ENCODE peak calls at places on chromosomes 2 and 18, in four cellular contexts. Z is NCI-H1436; O is activated naive CD8-positive, alpha-beta T cell treated with anti-CD3 and anti-CD28 coated beads, Interleukin-2, amount 50 U/mL, for 24 hours; G is stimulated activated CD4-positive, alpha-beta T cell treated with anti-CD3 and anti-CD28 coated beads, Interleukin-4, amount 100 ng/mL, for 4 hours. B is an unnamed sample.

GRCh38 chr18:56333146-56333545 is 305.2 kb downstream of the TXNL1 start:
- DNase-seq in Z (no peak), O (no peak), G (no peak), B (no peak)

GRCh38 chr2:216319771-216320170 is 52.5 kb downstream of the MARCHF4 start:
- DNase-seq in Z (no peak), O (no peak), G (no peak), B (no peak)

GRCh38 chr2:84697895-84698294 is 181.6 kb downstream of the DNAH6 start:
- DNase-seq in Z (no peak), O (no peak), G (no peak), B (no peak)

GRCh38 chr2:37156857-37157714 is at the start of gene EIF2AK2:
- DNase-seq in Z (peak), O (peak), G (peak), B (peak)

GRCh38 chr2:174663572-174663971 is 66.0 kb upstream of the WIPF1 start:
- DNase-seq in Z (no peak), O (no peak), G (no peak), B (no peak)

GRCh38 chr2:15674637-15675455 is 83.2 kb downstream of the DDX1 start:
- DNase-seq in Z (no peak), O (no peak), G (no peak), B (no peak)

GRCh38 chr2:240499309-240500301 is 58.2 kb downstream of the ANKMY1 start:
- DNase-seq in Z (no peak), O (no peak), G (no peak), B (peak)

GRCh38 chr2:203687161-203687560 is 19.3 kb upstream of the CD28 start:
- DNase-seq in Z (no peak), O (no peak), G (no peak), B (no peak)

GRCh38 chr2:109031481-109032228 is 42.6 kb upstream of the EDAR start:
- DNase-seq in Z (no peak), O (peak), G (peak), B (peak)

GRCh38 chr2:132009177-132009873 is 152.4 kb downstream of the ANKRD30BL start:
- DNase-seq in Z (no peak), O (no peak), G (no peak), B (no peak)

GRCh38 chr2:200486529-200486928 is 23.3 kb downstream of the KCTD18 start:
- DNase-seq in Z (no peak), O (no peak), G (no peak), B (no peak)

GRCh38 chr2:186704897-186705296 is 11.0 kb downstream of the FAM171B start:
- DNase-seq in Z (no peak), O (no peak), G (no peak), B (no peak)

GRCh38 chr2:105179469-105180372 is 61.8 kb upstream of the GPR45 start:
- DNase-seq in Z (peak), O (no peak), G (no peak), B (peak)

GRCh38 chr2:86750240-86750839 is 30.2 kb downstream of the RMND5A start:
- DNase-seq in Z (no peak), O (no peak), G (no peak), B (no peak)

GRCh38 chr2:15667579-15668556 is 76.2 kb downstream of the DDX1 start:
- DNase-seq in Z (no peak), O (no peak), G (no peak), B (no peak)

GRCh38 chr2:196681510-196681909 is 42.0 kb downstream of the CCDC150 start:
- DNase-seq in Z (no peak), O (no peak), G (no peak), B (no peak)

GRCh38 chr2:96287273-96287856 is 18.0 kb downstream of the SNRNP200 start:
- DNase-seq in Z (no peak), O (no peak), G (no peak), B (no peak)

GRCh38 chr18:63936932-63937393 is 12.1 kb upstream of the HMSD start:
- DNase-seq in Z (no peak), O (no peak), G (no peak), B (no peak)

GRCh38 chr18:79394438-79395307 is 1.1 kb upstream of the NFATC1 start:
- DNase-seq in Z (peak), O (peak), G (peak), B (peak)

GRCh38 chr2:223416826-223417610 is 185.1 kb downstream of the SCG2 start:
- DNase-seq in Z (no peak), O (no peak), G (no peak), B (no peak)